ENCODE peak calls at places on chromosomes 13 and 19, in five cellular contexts. One of them, this sample, is unnamed.

GRCh38 chr13:105333416-105333815 is 1202.0 kb downstream of the EFNB2 start:
- DNase-seq in activated naive CD4-positive, alpha-beta T cell: no peak
- DNase-seq in nephron progenitor cell: no peak
- DNase-seq in iPS-NIHi11: no peak
- DNase-seq in iris pigment epithelial cell: peak
- DNase-seq in this sample: no peak

GRCh38 chr13:75263741-75264407 is 218.1 kb downstream of the TBC1D4 start:
- DNase-seq in activated naive CD4-positive, alpha-beta T cell: no peak
- DNase-seq in nephron progenitor cell: no peak
- DNase-seq in iPS-NIHi11: no peak
- DNase-seq in iris pigment epithelial cell: peak
- DNase-seq in this sample: no peak

GRCh38 chr19:3586124-3586626 is 897 bp downstream of the GIPC3 start:
- DNase-seq in activated naive CD4-positive, alpha-beta T cell: peak
- DNase-seq in nephron progenitor cell: peak
- DNase-seq in iPS-NIHi11: peak
- DNase-seq in iris pigment epithelial cell: no peak
- DNase-seq in this sample: no peak

GRCh38 chr19:41223431-41224234 is 4.6 kb downstream of the AXL start:
- DNase-seq in activated naive CD4-positive, alpha-beta T cell: no peak
- DNase-seq in nephron progenitor cell: peak
- DNase-seq in iPS-NIHi11: peak
- DNase-seq in iris pigment epithelial cell: peak
- DNase-seq in this sample: peak

GRCh38 chr13:113059891-113060290 is 45.7 kb upstream of the F7 start:
- DNase-seq in activated naive CD4-positive, alpha-beta T cell: no peak
- DNase-seq in nephron progenitor cell: no peak
- DNase-seq in iPS-NIHi11: peak
- DNase-seq in iris pigment epithelial cell: no peak
- DNase-seq in this sample: no peak

GRCh38 chr13:75788494-75788991 is 152.4 kb downstream of the LMO7 start:
- DNase-seq in activated naive CD4-positive, alpha-beta T cell: no peak
- DNase-seq in nephron progenitor cell: no peak
- DNase-seq in iPS-NIHi11: no peak
- DNase-seq in iris pigment epithelial cell: peak
- DNase-seq in this sample: peak

GRCh38 chr13:68888832-68889231 is 1218.8 kb upstream of the ATXN8OS start:
- DNase-seq in activated naive CD4-positive, alpha-beta T cell: no peak
- DNase-seq in nephron progenitor cell: no peak
- DNase-seq in iPS-NIHi11: no peak
- DNase-seq in iris pigment epithelial cell: no peak
- DNase-seq in this sample: no peak

GRCh38 chr13:109180905-109181425 is 551.6 kb downstream of the MYO16 start:
- DNase-seq in activated naive CD4-positive, alpha-beta T cell: no peak
- DNase-seq in nephron progenitor cell: no peak
- DNase-seq in iPS-NIHi11: no peak
- DNase-seq in iris pigment epithelial cell: peak
- DNase-seq in this sample: no peak

GRCh38 chr13:84315527-84315926 is 433.3 kb upstream of the SLITRK1 start:
- DNase-seq in activated naive CD4-positive, alpha-beta T cell: no peak
- DNase-seq in nephron progenitor cell: no peak
- DNase-seq in iPS-NIHi11: no peak
- DNase-seq in iris pigment epithelial cell: no peak
- DNase-seq in this sample: no peak

GRCh38 chr13:93915269-93915809 is 564.1 kb downstream of the DCT start:
- DNase-seq in activated naive CD4-positive, alpha-beta T cell: no peak
- DNase-seq in nephron progenitor cell: no peak
- DNase-seq in iPS-NIHi11: no peak
- DNase-seq in iris pigment epithelial cell: peak
- DNase-seq in this sample: no peak

GRCh38 chr19:13882419-13882795 is 5.5 kb downstream of the NANOS3 start:
- DNase-seq in activated naive CD4-positive, alpha-beta T cell: no peak
- DNase-seq in nephron progenitor cell: no peak
- DNase-seq in iPS-NIHi11: no peak
- DNase-seq in iris pigment epithelial cell: no peak
- DNase-seq in this sample: no peak

GRCh38 chr13:93235258-93236015 is 8.8 kb downstream of the GPC6 start:
- DNase-seq in activated naive CD4-positive, alpha-beta T cell: no peak
- DNase-seq in nephron progenitor cell: no peak
- DNase-seq in iPS-NIHi11: no peak
- DNase-seq in iris pigment epithelial cell: peak
- DNase-seq in this sample: no peak

GRCh38 chr13:110293037-110293436 is 13.9 kb downstream of the COL4A1 start:
- DNase-seq in activated naive CD4-positive, alpha-beta T cell: no peak
- DNase-seq in nephron progenitor cell: no peak
- DNase-seq in iPS-NIHi11: no peak
- DNase-seq in iris pigment epithelial cell: no peak
- DNase-seq in this sample: no peak

GRCh38 chr19:32652893-32653625 is 21.9 kb downstream of the ANKRD27 start:
- DNase-seq in activated naive CD4-positive, alpha-beta T cell: no peak
- DNase-seq in nephron progenitor cell: no peak
- DNase-seq in iPS-NIHi11: no peak
- DNase-seq in iris pigment epithelial cell: peak
- DNase-seq in this sample: peak

GRCh38 chr13:92187378-92187989 is 789.1 kb downstream of the GPC5 start:
- DNase-seq in activated naive CD4-positive, alpha-beta T cell: no peak
- DNase-seq in nephron progenitor cell: peak
- DNase-seq in iPS-NIHi11: peak
- DNase-seq in iris pigment epithelial cell: peak
- DNase-seq in this sample: peak

GRCh38 chr13:23715762-23716235 is 145.6 kb downstream of the TNFRSF19 start:
- DNase-seq in activated naive CD4-positive, alpha-beta T cell: no peak
- DNase-seq in nephron progenitor cell: peak
- DNase-seq in iPS-NIHi11: peak
- DNase-seq in iris pigment epithelial cell: peak
- DNase-seq in this sample: peak

GRCh38 chr19:48926909-48927308 is 6.6 kb upstream of the DHDH start:
- DNase-seq in activated naive CD4-positive, alpha-beta T cell: peak
- DNase-seq in nephron progenitor cell: no peak
- DNase-seq in iPS-NIHi11: no peak
- DNase-seq in iris pigment epithelial cell: peak
- DNase-seq in this sample: peak

GRCh38 chr13:39506559-39507390 is 96.2 kb downstream of the LHFPL6 start:
- DNase-seq in activated naive CD4-positive, alpha-beta T cell: no peak
- DNase-seq in nephron progenitor cell: no peak
- DNase-seq in iPS-NIHi11: no peak
- DNase-seq in iris pigment epithelial cell: peak
- DNase-seq in this sample: no peak

GRCh38 chr19:23403581-23404324 is 8.5 kb upstream of the ZNF91 start:
- DNase-seq in activated naive CD4-positive, alpha-beta T cell: no peak
- DNase-seq in nephron progenitor cell: no peak
- DNase-seq in iPS-NIHi11: peak
- DNase-seq in iris pigment epithelial cell: no peak
- DNase-seq in this sample: no peak

GRCh38 chr13:46295531-46296464 is 84.1 kb downstream of the LRRC63 start:
- DNase-seq in activated naive CD4-positive, alpha-beta T cell: peak
- DNase-seq in nephron progenitor cell: no peak
- DNase-seq in iPS-NIHi11: no peak
- DNase-seq in iris pigment epithelial cell: peak
- DNase-seq in this sample: peak

GRCh38 chr13:82147526-82147925 is 1734.7 kb downstream of the SLITRK1 start:
- DNase-seq in activated naive CD4-positive, alpha-beta T cell: no peak
- DNase-seq in nephron progenitor cell: no peak
- DNase-seq in iPS-NIHi11: no peak
- DNase-seq in iris pigment epithelial cell: peak
- DNase-seq in this sample: no peak

GRCh38 chr13:110663044-110663443 is 42.9 kb downstream of the CARS2 start:
- DNase-seq in activated naive CD4-positive, alpha-beta T cell: no peak
- DNase-seq in nephron progenitor cell: no peak
- DNase-seq in iPS-NIHi11: no peak
- DNase-seq in iris pigment epithelial cell: no peak
- DNase-seq in this sample: no peak

GRCh38 chr13:91719033-91719432 is 320.6 kb downstream of the GPC5 start:
- DNase-seq in activated naive CD4-positive, alpha-beta T cell: no peak
- DNase-seq in nephron progenitor cell: no peak
- DNase-seq in iPS-NIHi11: peak
- DNase-seq in iris pigment epithelial cell: peak
- DNase-seq in this sample: peak

GRCh38 chr13:23074054-23074805 is 106.5 kb upstream of the SGCG start:
- DNase-seq in activated naive CD4-positive, alpha-beta T cell: no peak
- DNase-seq in nephron progenitor cell: no peak
- DNase-seq in iPS-NIHi11: no peak
- DNase-seq in iris pigment epithelial cell: no peak
- DNase-seq in this sample: no peak

GRCh38 chr13:25836709-25837316 is 215.0 kb downstream of the SHISA2 start:
- DNase-seq in activated naive CD4-positive, alpha-beta T cell: no peak
- DNase-seq in nephron progenitor cell: no peak
- DNase-seq in iPS-NIHi11: no peak
- DNase-seq in iris pigment epithelial cell: no peak
- DNase-seq in this sample: peak

GRCh38 chr19:47247308-47247990 is 8.9 kb upstream of the CCDC9 start:
- DNase-seq in activated naive CD4-positive, alpha-beta T cell: peak
- DNase-seq in nephron progenitor cell: peak
- DNase-seq in iPS-NIHi11: peak
- DNase-seq in iris pigment epithelial cell: peak
- DNase-seq in this sample: peak

GRCh38 chr19:5805465-5806132 is 732 bp downstream of the NRTN start:
- DNase-seq in activated naive CD4-positive, alpha-beta T cell: peak
- DNase-seq in nephron progenitor cell: peak
- DNase-seq in iPS-NIHi11: peak
- DNase-seq in iris pigment epithelial cell: peak
- DNase-seq in this sample: peak

GRCh38 chr19:16590876-16591802 is 18.9 kb upstream of the SLC35E1 start:
- DNase-seq in activated naive CD4-positive, alpha-beta T cell: no peak
- DNase-seq in nephron progenitor cell: no peak
- DNase-seq in iPS-NIHi11: no peak
- DNase-seq in iris pigment epithelial cell: no peak
- DNase-seq in this sample: no peak

GRCh38 chr13:20334309-20334708 is 102.2 kb upstream of the GJB6 start:
- DNase-seq in activated naive CD4-positive, alpha-beta T cell: no peak
- DNase-seq in nephron progenitor cell: no peak
- DNase-seq in iPS-NIHi11: no peak
- DNase-seq in iris pigment epithelial cell: no peak
- DNase-seq in this sample: no peak

GRCh38 chr13:32940601-32941000 is 75.6 kb upstream of the KL start:
- DNase-seq in activated naive CD4-positive, alpha-beta T cell: no peak
- DNase-seq in nephron progenitor cell: no peak
- DNase-seq in iPS-NIHi11: no peak
- DNase-seq in iris pigment epithelial cell: peak
- DNase-seq in this sample: no peak

GRCh38 chr19:45981350-45981749 is 7.7 kb upstream of the NOVA2 start:
- DNase-seq in activated naive CD4-positive, alpha-beta T cell: no peak
- DNase-seq in nephron progenitor cell: no peak
- DNase-seq in iPS-NIHi11: peak
- DNase-seq in iris pigment epithelial cell: no peak
- DNase-seq in this sample: no peak

GRCh38 chr19:7673995-7674667 is 2.8 kb upstream of the MCEMP1 start:
- DNase-seq in activated naive CD4-positive, alpha-beta T cell: no peak
- DNase-seq in nephron progenitor cell: peak
- DNase-seq in iPS-NIHi11: peak
- DNase-seq in iris pigment epithelial cell: peak
- DNase-seq in this sample: peak